ENCODE peak calls at places on chromosomes 6 and 20, in nine cellular contexts. T is AG09309, W is stomach, Z is cardiac muscle cell, E is right lobe of liver, U is MM.1S, M is transverse colon, I is psoas muscle, R is BE2C. F is an unnamed sample.

GRCh38 chr20:22385602-22386299 is 198.6 kb downstream of the FOXA2 start:
- DNase-seq in T (no peak), W (peak), Z (no peak), E (no peak), U (no peak), M (no peak), I (no peak), R (no peak), F (no peak)

GRCh38 chr6:8006208-8006607 is 58.0 kb downstream of the BLOC1S5 start:
- DNase-seq in T (no peak), W (no peak), Z (peak), E (no peak), U (peak), M (no peak), I (no peak), R (no peak), F (peak)

GRCh38 chr20:11377761-11378160 is 539.9 kb upstream of the BTBD3 start:
- DNase-seq in T (no peak), W (no peak), Z (no peak), E (no peak), U (no peak), M (no peak), I (no peak), R (no peak), F (no peak)

GRCh38 chr6:157710604-157711003 is 112.4 kb upstream of the SNX9 start:
- DNase-seq in T (no peak), W (no peak), Z (no peak), E (no peak), U (no peak), M (no peak), I (no peak), R (no peak), F (peak)

GRCh38 chr6:149897015-149897697 is 757 bp downstream of the RAET1E start:
- DNase-seq in T (peak), W (peak), Z (no peak), E (peak), U (no peak), M (peak), I (peak), R (no peak), F (peak)

GRCh38 chr6:32947552-32948465 is 5.1 kb downstream of the HLA-DMA start:
- DNase-seq in T (no peak), W (no peak), Z (peak), E (no peak), U (peak), M (peak), I (no peak), R (peak), F (peak)

GRCh38 chr20:24441600-24441999 is 27.8 kb upstream of the SYNDIG1 start:
- DNase-seq in T (no peak), W (no peak), Z (no peak), E (no peak), U (no peak), M (no peak), I (no peak), R (no peak), F (no peak)

GRCh38 chr20:1001981-1002681 is at the start of gene RSPO4:
- DNase-seq in T (no peak), W (no peak), Z (peak), E (no peak), U (no peak), M (no peak), I (no peak), R (no peak), F (no peak)

GRCh38 chr20:25481235-25481917 is 73.9 kb downstream of the GINS1 start:
- DNase-seq in T (no peak), W (no peak), Z (no peak), E (no peak), U (no peak), M (no peak), I (peak), R (no peak), F (no peak)
- TF ChIP-seq CTCF in T (peak), W (no peak), Z (no peak), E (no peak), U (no peak), M (no peak), I (no peak), R (no peak), F (no peak)

DNA sequence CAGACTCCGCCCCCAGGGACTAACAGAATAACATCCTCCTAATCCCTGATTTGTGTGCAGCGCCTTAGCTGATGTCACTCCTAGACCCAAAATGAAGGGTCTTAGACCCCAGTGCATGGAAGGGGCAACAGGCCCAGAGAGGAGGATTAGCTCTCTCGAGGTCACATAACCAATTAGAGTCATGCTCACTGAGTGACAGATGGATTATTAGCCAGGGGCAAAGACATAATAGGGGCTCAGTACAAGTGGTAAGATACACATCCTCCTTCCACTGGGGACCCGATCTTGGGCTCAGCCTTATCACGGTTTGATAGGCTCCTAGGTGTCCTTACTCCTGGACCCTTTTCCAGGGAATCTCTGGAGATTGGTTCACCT is 851 bp downstream of the TP53INP2 start:
- DNase-seq in T (no peak), W (no peak), Z (no peak), E (no peak), U (no peak), M (no peak), I (no peak), R (no peak), F (no peak)
- H3K4me3 ChIP-seq in T (peak), W (peak), Z (peak), E (peak), U (peak), M (peak), I (peak), R (peak), F (peak)

DNA sequence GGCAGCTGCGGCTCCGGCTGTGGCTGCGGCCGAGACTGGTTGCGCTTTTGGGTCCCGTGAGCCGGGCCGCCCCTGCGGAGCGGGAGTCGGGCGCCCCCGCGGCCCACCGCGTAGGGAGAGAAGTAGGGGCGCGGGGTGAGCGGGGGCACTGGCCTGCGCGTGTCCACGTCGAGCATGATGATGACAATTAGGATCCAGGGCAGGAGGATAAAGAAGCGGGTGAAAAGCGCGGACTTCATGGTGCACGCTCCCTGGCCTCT is 739 bp downstream of the B3GAT2 start:
- DNase-seq in T (no peak), W (no peak), Z (no peak), E (no peak), U (no peak), M (no peak), I (no peak), R (no peak), F (no peak)
- TF ChIP-seq CTCF in T (no peak), W (peak), Z (no peak), E (no peak), U (peak), M (no peak), I (no peak), R (no peak), F (no peak)

GRCh38 chr6:49982046-49982445 is 12.6 kb upstream of the DEFB113 start:
- DNase-seq in T (no peak), W (no peak), Z (peak), E (no peak), U (no peak), M (no peak), I (no peak), R (no peak), F (no peak)

GRCh38 chr6:49980898-49981297 is 11.5 kb upstream of the DEFB113 start:
- DNase-seq in T (no peak), W (no peak), Z (no peak), E (no peak), U (no peak), M (no peak), I (no peak), R (no peak), F (peak)

GRCh38 chr6:49979584-49979983 is 10.2 kb upstream of the DEFB113 start:
- DNase-seq in T (no peak), W (no peak), Z (no peak), E (no peak), U (peak), M (no peak), I (no peak), R (no peak), F (no peak)

DNA sequence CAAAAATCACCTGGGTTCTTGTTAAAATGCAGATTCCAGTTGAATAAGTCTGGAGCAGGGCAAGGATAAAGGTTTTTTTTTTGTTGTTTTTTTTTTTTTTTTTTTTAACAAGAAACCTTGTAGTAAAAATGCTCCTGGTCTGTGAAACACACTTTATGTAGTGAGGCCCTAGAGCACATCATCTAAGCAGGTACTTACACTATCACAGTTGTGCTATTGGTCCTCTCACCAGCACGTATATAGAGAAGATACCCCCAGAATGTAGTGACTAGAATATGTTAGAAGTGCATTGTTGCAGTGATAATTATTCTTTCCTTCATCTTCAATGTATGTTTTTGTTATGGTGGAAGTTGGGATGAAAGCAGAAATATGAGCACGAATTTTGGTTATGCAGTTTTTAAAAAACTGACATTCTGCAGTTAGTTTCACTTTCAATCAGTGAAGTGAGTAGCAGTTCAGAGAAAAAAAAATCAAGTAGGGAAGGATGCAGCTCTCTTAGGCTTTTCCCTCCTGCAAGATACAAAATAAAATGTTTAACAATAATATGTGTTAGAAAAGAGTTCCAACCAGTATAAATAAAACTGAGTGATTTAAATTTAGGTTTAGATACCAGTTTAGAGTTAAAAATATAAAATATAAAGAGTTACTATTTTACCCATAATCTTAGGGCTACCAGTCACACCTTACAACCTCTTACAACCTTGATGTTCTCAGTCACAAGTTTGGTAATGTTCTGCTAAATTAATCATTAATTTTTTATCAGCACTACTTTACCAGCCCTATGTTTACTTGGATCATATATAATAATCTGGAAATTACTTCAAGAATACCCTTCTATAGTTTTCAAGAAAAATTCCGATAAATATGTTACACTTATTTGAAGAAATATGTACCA is 9.2 kb upstream of the DEFB113 start:
- DNase-seq in T (no peak), W (no peak), Z (no peak), E (no peak), U (peak), M (no peak), I (no peak), R (no peak), F (no peak)
- H3K4me3 ChIP-seq in T (no peak), W (no peak), Z (no peak), E (peak), U (peak), M (no peak), I (no peak), R (no peak), F (no peak)

DNA sequence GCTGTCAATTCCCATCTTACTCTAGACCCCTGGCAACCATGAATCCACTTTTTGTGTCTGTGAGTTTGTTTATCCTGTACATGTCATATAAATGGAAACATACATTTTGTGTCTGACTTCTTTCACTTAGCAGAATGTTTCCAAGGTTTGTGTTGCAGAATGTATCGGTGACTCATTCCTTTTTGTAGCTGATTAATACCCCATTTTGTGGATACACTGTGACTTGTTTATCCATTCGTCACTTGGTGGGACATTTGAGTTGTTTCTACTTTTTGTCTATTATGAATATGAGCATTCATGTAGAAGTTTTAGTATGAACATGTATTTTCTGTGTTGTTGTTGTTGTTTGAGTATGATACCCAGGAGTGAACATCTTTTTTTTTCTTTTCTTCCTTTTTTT is 21.4 kb downstream of the CDYL start:
- DNase-seq in T (no peak), W (no peak), Z (no peak), E (no peak), U (no peak), M (no peak), I (no peak), R (no peak), F (peak)
- TF ChIP-seq CTCF in T (no peak), W (no peak), Z (no peak), E (no peak), U (no peak), M (no peak), I (no peak), R (no peak), F (no peak)

GRCh38 chr6:79631800-79632172 is 657 bp downstream of the SH3BGRL2 start:
- DNase-seq in T (no peak), W (no peak), Z (peak), E (no peak), U (no peak), M (peak), I (no peak), R (no peak), F (no peak)

GRCh38 chr6:79630883-79631799 is at the start of gene SH3BGRL2:
- DNase-seq in T (no peak), W (peak), Z (peak), E (peak), U (peak), M (peak), I (peak), R (peak), F (peak)

GRCh38 chr6:79634491-79634890 is 3.4 kb downstream of the SH3BGRL2 start:
- DNase-seq in T (no peak), W (no peak), Z (no peak), E (no peak), U (no peak), M (no peak), I (no peak), R (no peak), F (no peak)

GRCh38 chr6:79630400-79630882 is 688 bp upstream of the SH3BGRL2 start:
- DNase-seq in T (no peak), W (no peak), Z (no peak), E (no peak), U (no peak), M (no peak), I (no peak), R (no peak), F (no peak)

DNA sequence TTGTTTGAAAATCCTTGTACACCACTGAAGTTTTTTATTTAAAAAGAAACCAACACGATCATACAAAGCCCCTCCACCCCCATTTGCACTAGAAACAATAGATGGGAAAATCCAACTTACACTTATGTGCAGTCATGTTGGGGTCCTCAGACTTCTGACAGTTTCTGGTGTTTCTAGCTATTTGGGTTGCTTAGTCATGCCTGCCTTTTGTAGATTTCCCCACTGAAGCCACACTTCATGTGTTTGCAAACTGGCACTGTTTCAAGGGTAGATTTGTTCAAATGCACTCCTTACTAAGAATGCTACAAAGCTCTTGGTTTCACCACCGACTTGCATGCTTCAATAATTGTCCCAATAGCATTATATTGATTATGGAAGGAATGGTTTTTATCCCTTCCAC is 1.5 kb downstream of the SH3BGRL2 start:
- DNase-seq in T (no peak), W (no peak), Z (no peak), E (no peak), U (no peak), M (no peak), I (no peak), R (no peak), F (no peak)
- H3K4me3 ChIP-seq in T (no peak), W (peak), Z (peak), E (peak), U (no peak), M (peak), I (peak), R (no peak), F (no peak)

F was measured in fibroblast of mammary gland.